ENCODE peak calls at places on chromosomes 11 and 22, in eight cellular contexts. A, S, X, P, K, D, E and O are unnamed samples.

GRCh38 chr22:39150848-39151215 is 1.6 kb downstream of the CBX7 start:
- DNase-seq in A (no peak), S (no peak), X (no peak), P (no peak), K (no peak), D (peak), E (no peak), O (no peak)

GRCh38 chr11:76658651-76659650 is 11.6 kb downstream of the LRRC32 start:
- DNase-seq in A (no peak), S (no peak), X (no peak), P (no peak), K (no peak), D (peak), E (peak), O (no peak)

GRCh38 chr22:38249301-38249700 is 23.5 kb downstream of the TMEM184B start:
- DNase-seq in A (no peak), S (no peak), X (no peak), P (no peak), K (no peak), D (no peak), E (no peak), O (no peak)

GRCh38 chr11:12961615-12962014 is 47.5 kb upstream of the RASSF10 start:
- DNase-seq in A (no peak), S (peak), X (no peak), P (no peak), K (no peak), D (no peak), E (no peak), O (no peak)

GRCh38 chr11:71294846-71295600 is 42.6 kb upstream of the SHANK2 start:
- DNase-seq in A (no peak), S (no peak), X (no peak), P (no peak), K (no peak), D (no peak), E (no peak), O (no peak)

GRCh38 chr11:66973956-66974585 is 1.0 kb upstream of the C11orf86 start:
- DNase-seq in A (no peak), S (peak), X (no peak), P (no peak), K (no peak), D (no peak), E (no peak), O (no peak)

GRCh38 chr11:59556115-59556882 is 45.0 kb downstream of the OR4D9 start:
- DNase-seq in A (no peak), S (peak), X (peak), P (peak), K (no peak), D (no peak), E (no peak), O (peak)

GRCh38 chr11:75265851-75266531 is 25.4 kb downstream of the TPBGL start:
- DNase-seq in A (no peak), S (no peak), X (peak), P (peak), K (no peak), D (peak), E (peak), O (no peak)

GRCh38 chr11:63670738-63671321 is 346 bp downstream of the ATL3 start:
- DNase-seq in A (no peak), S (peak), X (peak), P (peak), K (peak), D (peak), E (peak), O (no peak)